ENCODE peak calls at places on chromosome X, in nine cellular contexts. W is H9; G is cardiac muscle cell; E is CD8-positive, alpha-beta T cell; Q is A549; S is esophagus muscularis mucosa; Z is spleen; B is fibroblast of lung; D is glutamatergic neuron. K is an unnamed sample.

GRCh38 chrX:37349131-37350033 is at the start of gene PRRG1:
- DNase-seq in W (peak; percentile 91), G (peak; percentile 90), E (no peak), Q (peak; percentile 80), S (peak; percentile 91), Z (peak; percentile 80), B (peak; percentile 85), D (peak; percentile 85), K (peak; percentile 78)

GRCh38 chrX:77668391-77669237 is 117.4 kb downstream of the ATRX start:
- DNase-seq in W (no peak), G (peak; percentile 49), E (no peak), Q (peak; percentile 40), S (no peak), Z (no peak), B (peak; percentile 21), D (no peak), K (peak; percentile 44)

GRCh38 chrX:132837126-132837525 is 121.3 kb downstream of the HS6ST2 start:
- DNase-seq in W (no peak), G (peak; percentile 72), E (no peak), Q (no peak), S (no peak), Z (no peak), B (peak; percentile 88), D (no peak), K (peak; percentile 19)

GRCh38 chrX:123084797-123085196 is 99.3 kb upstream of the GRIA3 start:
- DNase-seq in W (no peak), G (no peak), E (no peak), Q (peak; percentile 32), S (no peak), Z (no peak), B (no peak), D (no peak), K (peak; percentile 83)

GRCh38 chrX:114006664-114007063 is 577.2 kb upstream of the HTR2C start:
- DNase-seq in W (no peak), G (no peak), E (no peak), Q (no peak), S (no peak), Z (no peak), B (no peak), D (no peak), K (no peak)

GRCh38 chrX:149505671-149506070 is 565 bp upstream of the IDS start:
- DNase-seq in W (no peak), G (no peak), E (no peak), Q (no peak), S (no peak), Z (no peak), B (no peak), D (no peak), K (no peak)

GRCh38 chrX:136488706-136489105 is 959 bp downstream of the BRS3 start:
- DNase-seq in W (no peak), G (no peak), E (no peak), Q (no peak), S (no peak), Z (no peak), B (no peak), D (no peak), K (no peak)

GRCh38 chrX:119423631-119424030 is 24.5 kb downstream of the SLC25A43 start:
- DNase-seq in W (no peak), G (peak; percentile 54), E (no peak), Q (no peak), S (no peak), Z (no peak), B (peak; percentile 12), D (no peak), K (no peak)

GRCh38 chrX:21398424-21398823 is 24.2 kb downstream of the CNKSR2 start:
- DNase-seq in W (no peak), G (no peak), E (no peak), Q (no peak), S (no peak), Z (no peak), B (no peak), D (no peak), K (no peak)

GRCh38 chrX:29506729-29507128 is 708.6 kb upstream of the MAGEB2 start:
- DNase-seq in W (no peak), G (no peak), E (no peak), Q (no peak), S (no peak), Z (no peak), B (no peak), D (no peak), K (no peak)

GRCh38 chrX:2430265-2430825 is 70.4 kb downstream of the DHRSX start:
- DNase-seq in W (no peak), G (no peak), E (no peak), Q (no peak), S (no peak), Z (peak; percentile 81), B (peak; percentile 33), D (no peak), K (peak; percentile 67)

GRCh38 chrX:150934453-150934852 is 36.0 kb upstream of the CD99L2 start:
- DNase-seq in W (peak; percentile 81), G (peak; percentile 36), E (no peak), Q (peak; percentile 50), S (no peak), Z (no peak), B (peak; percentile 8), D (no peak), K (peak; percentile 41)

GRCh38 chrX:9997524-9997923 is 30.4 kb downstream of the CLDN34 start:
- DNase-seq in W (no peak), G (no peak), E (no peak), Q (no peak), S (no peak), Z (no peak), B (no peak), D (no peak), K (no peak)

GRCh38 chrX:20265221-20265725 is 1.4 kb downstream of the RPS6KA3 start:
- DNase-seq in W (peak; percentile 42), G (peak; percentile 84), E (peak; percentile 14), Q (peak; percentile 71), S (no peak), Z (peak; percentile 80), B (peak; percentile 71), D (peak; percentile 25), K (peak; percentile 77)

GRCh38 chrX:113260474-113260873 is 419.8 kb upstream of the AMOT start:
- DNase-seq in W (peak; percentile 41), G (peak; percentile 3), E (no peak), Q (no peak), S (no peak), Z (no peak), B (no peak), D (no peak), K (no peak)

GRCh38 chrX:68666580-68666979 is 19.1 kb downstream of the STARD8 start:
- DNase-seq in W (no peak), G (no peak), E (no peak), Q (no peak), S (no peak), Z (no peak), B (no peak), D (no peak), K (no peak)

GRCh38 chrX:68660746-68661145 is 13.3 kb downstream of the STARD8 start:
- DNase-seq in W (no peak), G (no peak), E (no peak), Q (no peak), S (no peak), Z (no peak), B (no peak), D (no peak), K (no peak)

GRCh38 chrX:68669872-68670271 is 22.4 kb downstream of the STARD8 start:
- DNase-seq in W (no peak), G (no peak), E (no peak), Q (no peak), S (no peak), Z (no peak), B (no peak), D (no peak), K (no peak)

GRCh38 chrX:68669094-68669830 is 21.8 kb downstream of the STARD8 start:
- DNase-seq in W (no peak), G (no peak), E (no peak), Q (no peak), S (no peak), Z (no peak), B (no peak), D (no peak), K (no peak)

DNA sequence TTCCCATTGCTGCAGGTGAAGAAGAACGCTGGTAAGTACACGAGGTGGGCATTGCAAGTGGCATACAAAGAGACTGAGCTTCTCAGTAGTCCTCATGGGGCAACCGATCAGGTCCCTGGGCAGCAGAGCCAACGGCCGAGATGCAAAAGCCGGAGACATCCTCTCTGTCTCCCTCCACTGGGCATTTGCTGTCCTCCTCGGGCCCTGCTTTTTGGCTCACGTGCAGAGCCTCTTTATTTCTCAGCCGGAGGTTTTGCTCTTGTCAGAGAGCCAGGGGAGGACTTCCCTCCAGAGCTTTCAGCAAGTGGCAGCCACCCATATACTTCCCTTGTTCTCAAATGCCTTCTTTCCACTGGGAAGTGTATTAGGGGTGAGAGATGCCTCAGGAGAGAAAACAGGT is 18.0 kb downstream of the STARD8 start:
- DNase-seq in W (no peak), G (no peak), E (no peak), Q (no peak), S (no peak), Z (no peak), B (no peak), D (no peak), K (no peak)
- TF ChIP-seq CTCF in W (peak; percentile 53), G (peak; percentile 43), E (no peak), Q (no peak), S (peak; percentile 29), Z (peak; percentile 32), B (peak; percentile 15), D (no peak), K (no peak)

GRCh38 chrX:115018040-115018647 is 728 bp upstream of the IL13RA2 start:
- DNase-seq in W (no peak), G (no peak), E (no peak), Q (no peak), S (no peak), Z (no peak), B (peak; percentile 11), D (no peak), K (no peak)
- TF ChIP-seq CTCF in W (peak; percentile 84), G (peak; percentile 8), E (no peak), Q (peak; percentile 26), S (peak; percentile 11), Z (no peak), B (peak; percentile 11), D (peak; percentile 63), K (peak; percentile 38)

GRCh38 chrX:51155157-51155556 is 177.5 kb upstream of the NUDT10 start:
- DNase-seq in W (no peak), G (no peak), E (no peak), Q (no peak), S (no peak), Z (no peak), B (no peak), D (no peak), K (no peak)
- TF ChIP-seq CTCF in W (no peak), G (no peak), E (no peak), Q (no peak), S (no peak), Z (no peak), B (no peak), D (no peak), K (no peak)

DNA sequence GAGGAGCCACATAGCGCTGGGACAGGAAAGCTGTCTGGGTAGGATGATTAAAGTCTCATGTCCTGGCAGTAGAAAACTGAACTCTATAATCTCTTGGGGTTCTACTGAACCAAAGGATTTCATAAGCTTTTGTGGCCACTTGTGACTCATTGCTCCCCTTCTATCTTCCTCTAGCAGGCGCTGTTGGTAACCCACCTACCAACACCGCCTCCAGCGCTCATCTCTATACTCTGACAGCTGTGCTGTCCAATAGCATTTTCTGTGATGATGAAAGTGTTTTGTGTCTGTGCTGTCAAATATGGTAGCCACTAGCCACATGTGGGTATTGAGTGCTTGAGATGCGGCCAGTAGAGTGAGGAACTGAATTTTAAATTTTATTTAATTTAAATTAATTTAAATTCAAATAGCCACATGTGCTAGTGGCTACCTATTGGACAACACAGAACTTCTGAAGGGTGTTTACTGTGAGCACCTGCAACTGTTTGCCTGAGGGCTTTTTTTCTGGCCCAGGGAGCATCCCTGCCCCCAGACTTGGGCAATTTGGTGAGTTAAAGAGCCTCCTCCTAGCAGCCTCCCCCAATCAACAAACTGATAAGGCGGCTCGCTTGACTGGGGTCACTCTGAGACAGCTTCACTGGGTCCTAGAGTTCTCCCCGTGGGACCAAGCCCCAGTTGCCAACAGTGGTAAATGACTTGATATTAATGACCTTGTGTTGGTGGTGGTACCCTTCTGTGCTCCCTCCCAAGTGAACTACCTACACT is 169.2 kb upstream of the ATP6AP2 start:
- DNase-seq in W (peak; percentile 54), G (peak; percentile 9), E (no peak), Q (peak; percentile 4), S (no peak), Z (no peak), B (no peak), D (no peak), K (no peak)
- TF ChIP-seq CTCF in W (peak; percentile 71), G (peak; percentile 13), E (no peak), Q (no peak), S (no peak), Z (no peak), B (no peak), D (no peak), K (no peak)

K was measured in mammary epithelial cell.